ENCODE peak calls at places on chromosomes 2 and 18, in eight cellular contexts. P is GM12892, E is transverse colon, A is spleen, X is esophagus muscularis mucosa, K is HCT116, I is H1, D is suprapubic skin. F is an unnamed sample.

GRCh38 chr2:35428548-35428947 is 927.0 kb upstream of the CRIM1 start:
- DNase-seq in P (no peak), E (peak), A (no peak), X (no peak), K (no peak), I (peak), D (no peak), F (no peak)

GRCh38 chr2:64514018-64514417 is 10.1 kb upstream of the AFTPH start:
- DNase-seq in P (no peak), E (no peak), A (no peak), X (no peak), K (no peak), I (no peak), D (no peak), F (no peak)

GRCh38 chr18:26621161-26622026 is 73.0 kb upstream of the KCTD1 start:
- DNase-seq in P (peak), E (peak), A (no peak), X (no peak), K (peak), I (peak), D (no peak), F (no peak)

GRCh38 chr2:105328281-105329196 is 996 bp downstream of the TGFBRAP1 start:
- DNase-seq in P (no peak), E (peak), A (peak), X (no peak), K (no peak), I (no peak), D (no peak), F (no peak)

GRCh38 chr2:72083751-72084583 is 63.7 kb downstream of the CYP26B1 start:
- DNase-seq in P (no peak), E (no peak), A (no peak), X (no peak), K (no peak), I (no peak), D (no peak), F (no peak)

GRCh38 chr2:99488587-99488998 is 1.2 kb downstream of the REV1 start:
- DNase-seq in P (no peak), E (peak), A (no peak), X (peak), K (no peak), I (no peak), D (no peak), F (no peak)

GRCh38 chr2:48249093-48249492 is 280.9 kb upstream of the STON1 start:
- DNase-seq in P (no peak), E (no peak), A (no peak), X (no peak), K (no peak), I (no peak), D (no peak), F (no peak)

GRCh38 chr2:3605013-3605961 is 10.4 kb downstream of the COLEC11 start:
- DNase-seq in P (no peak), E (no peak), A (peak), X (peak), K (peak), I (peak), D (no peak), F (no peak)

GRCh38 chr2:173239644-173240043 is 115.0 kb upstream of the CDCA7 start:
- DNase-seq in P (peak), E (no peak), A (no peak), X (no peak), K (no peak), I (no peak), D (no peak), F (no peak)

GRCh38 chr2:128232965-128233789 is 85.5 kb downstream of the HS6ST1 start:
- DNase-seq in P (peak), E (peak), A (peak), X (peak), K (peak), I (peak), D (peak), F (peak)

GRCh38 chr2:216081487-216082387 is at the start of the genes PECR and TMEM169:
- DNase-seq in P (peak), E (peak), A (peak), X (no peak), K (peak), I (peak), D (peak), F (peak)
- TF ChIP-seq POLR2A in P (peak), E (peak), A (no peak), X (no peak), K (peak), I (peak), D (no peak), F (no peak)

GRCh38 chr18:24792164-24792563 is 331.7 kb downstream of the HRH4 start:
- DNase-seq in P (no peak), E (no peak), A (no peak), X (no peak), K (no peak), I (no peak), D (no peak), F (no peak)
- TF ChIP-seq POLR2AphosphoS5 in P (no peak), E (no peak), A (no peak), X (no peak), K (no peak), I (no peak), D (no peak), F (no peak)

GRCh38 chr2:68516051-68516771 is 48.8 kb downstream of the APLF start:
- DNase-seq in P (no peak), E (no peak), A (no peak), X (no peak), K (no peak), I (no peak), D (no peak), F (no peak)

GRCh38 chr2:68512352-68512751 is 45.0 kb downstream of the APLF start:
- DNase-seq in P (no peak), E (no peak), A (no peak), X (no peak), K (no peak), I (no peak), D (no peak), F (no peak)

DNA sequence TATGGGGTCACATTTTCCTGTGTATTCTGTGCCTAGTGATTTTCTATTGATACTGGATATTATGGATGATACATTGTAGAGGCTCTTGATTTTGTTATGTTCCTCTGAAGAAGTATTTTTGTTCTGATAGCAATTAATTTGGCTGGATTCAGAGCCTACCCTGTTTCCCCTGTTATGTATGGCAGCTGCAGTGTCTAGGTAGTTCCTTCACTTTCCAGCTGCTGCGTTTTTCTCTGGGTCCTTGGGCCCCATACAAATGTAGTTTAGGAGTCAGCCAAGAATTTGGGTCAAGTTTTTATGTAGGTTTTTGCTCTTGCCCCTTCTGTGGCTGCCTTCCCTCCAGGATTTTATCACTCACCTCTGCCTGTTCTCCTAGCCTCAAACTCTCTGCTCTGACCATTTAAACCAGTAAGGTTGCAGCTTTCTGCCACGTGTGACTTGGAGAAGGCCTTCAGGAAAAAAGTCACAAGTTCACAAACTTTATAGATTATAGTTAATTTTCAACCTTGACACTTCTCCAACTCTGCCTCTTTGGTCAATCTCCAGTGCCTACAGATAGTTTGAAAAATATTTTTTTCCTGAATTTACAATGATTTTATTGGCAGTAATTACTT is 47.0 kb downstream of the APLF start:
- DNase-seq in P (no peak), E (no peak), A (no peak), X (no peak), K (no peak), I (no peak), D (no peak), F (no peak)
- TF ChIP-seq POLR2A in P (no peak), E (no peak), A (no peak), X (no peak), K (no peak), I (no peak), D (no peak), F (no peak)

GRCh38 chr2:157830696-157831570 is 45.2 kb downstream of the ACVR1 start:
- DNase-seq in P (no peak), E (no peak), A (no peak), X (peak), K (peak), I (no peak), D (no peak), F (no peak)
- TF ChIP-seq POLR2AphosphoS5 in P (no peak), E (peak), A (no peak), X (peak), K (no peak), I (no peak), D (peak), F (peak)

DNA sequence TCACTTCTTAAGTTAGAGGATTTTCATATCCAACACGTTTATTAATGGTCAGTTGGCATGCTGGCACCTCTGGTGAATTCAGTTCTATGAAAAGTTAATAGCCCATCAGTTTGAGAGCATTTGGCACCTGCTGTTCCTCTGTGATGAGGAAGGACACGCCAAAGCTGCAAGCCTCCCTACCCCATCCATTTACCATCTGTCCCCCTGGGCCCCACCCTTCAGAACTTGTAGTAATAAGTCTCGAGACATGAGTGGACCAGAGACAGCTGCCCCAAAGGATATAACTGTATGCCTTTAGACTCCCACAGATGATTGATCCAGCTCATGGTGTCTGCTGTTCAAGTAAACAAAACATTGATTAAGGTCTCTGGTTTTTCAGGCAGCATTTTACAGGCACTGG is 6.3 kb downstream of the OST4 start:
- DNase-seq in P (no peak), E (no peak), A (no peak), X (no peak), K (no peak), I (no peak), D (no peak), F (no peak)
- TF ChIP-seq POLR2A in P (no peak), E (no peak), A (no peak), X (no peak), K (no peak), I (no peak), D (no peak), F (no peak)

DNA sequence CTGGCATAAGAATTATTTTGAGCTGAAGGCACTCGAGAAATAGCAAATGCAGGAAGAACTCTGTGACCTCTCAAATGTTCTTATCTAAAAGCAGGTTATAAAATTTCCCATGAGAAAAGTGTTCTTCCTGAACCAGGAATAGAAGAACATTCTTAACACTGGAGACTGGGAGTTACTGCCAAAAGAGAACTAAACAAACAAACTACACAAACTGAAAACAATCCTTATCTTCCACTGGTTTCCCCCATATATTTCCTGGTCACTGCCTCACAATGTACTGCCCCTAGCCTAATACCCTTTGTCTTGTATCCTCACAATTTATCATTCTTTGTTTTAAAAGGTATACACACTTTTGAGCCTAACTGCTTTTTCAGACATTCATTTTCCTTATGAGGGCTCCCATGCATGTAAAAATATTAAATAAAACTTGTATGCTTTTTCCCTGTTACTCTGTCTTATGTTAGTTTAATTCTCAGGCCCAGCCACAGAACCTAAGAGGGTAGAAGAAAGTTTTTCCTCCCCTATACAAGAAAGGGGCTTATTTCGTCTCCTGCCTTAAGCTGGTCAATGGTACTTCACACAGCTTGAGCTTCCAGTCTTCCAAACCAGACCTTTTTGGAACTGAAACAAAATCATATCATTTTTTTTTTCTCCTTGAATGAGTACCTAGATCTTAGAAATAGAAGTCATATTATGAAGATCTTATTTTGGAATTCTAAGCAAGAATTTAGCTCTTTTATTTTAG is 110.6 kb downstream of the MSTN start:
- DNase-seq in P (no peak), E (no peak), A (no peak), X (no peak), K (no peak), I (no peak), D (no peak), F (no peak)
- TF ChIP-seq POLR2AphosphoS5 in P (no peak), E (no peak), A (no peak), X (no peak), K (no peak), I (no peak), D (no peak), F (no peak)

DNA sequence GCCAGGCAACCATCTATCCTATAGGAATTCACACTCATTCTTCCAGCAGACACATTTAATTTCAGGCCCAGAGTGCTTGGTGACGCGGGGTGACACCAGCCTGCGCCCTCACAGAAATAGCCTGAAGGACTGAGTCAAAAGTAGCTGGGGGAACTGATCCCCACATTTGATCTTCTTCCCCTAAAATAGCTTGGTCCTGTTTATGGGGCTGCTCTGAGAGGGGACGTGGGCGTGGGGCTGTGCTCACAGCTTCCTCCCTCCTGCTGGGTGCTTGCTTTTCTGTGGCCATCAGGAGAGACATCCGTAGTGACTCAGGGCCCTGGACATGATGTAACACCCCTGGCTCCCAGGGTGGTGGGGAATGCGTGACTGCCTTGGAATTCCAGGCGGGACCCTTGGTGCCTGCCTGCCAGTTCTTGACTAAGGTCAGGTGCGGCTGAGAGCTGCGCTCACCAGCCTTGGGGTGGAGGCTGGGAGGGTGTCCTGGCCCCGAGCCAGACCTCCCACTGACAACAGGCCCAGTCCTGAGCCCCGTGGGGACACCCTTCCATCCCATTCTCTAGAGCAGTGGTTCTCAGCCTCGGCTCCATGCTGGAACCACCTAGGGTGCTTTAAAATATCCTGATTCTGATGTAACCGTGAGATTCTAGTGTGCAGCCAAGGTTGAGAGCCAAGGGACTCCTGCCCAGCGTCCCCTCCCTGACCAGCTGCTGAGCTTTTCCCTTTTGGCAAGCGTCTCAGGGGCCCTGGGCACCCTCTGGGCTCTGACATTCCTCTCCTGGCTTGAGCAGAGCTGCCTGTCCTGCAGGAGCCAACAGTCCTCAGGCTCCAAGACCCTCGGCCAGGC is 47.4 kb upstream of the SMAD7 start:
- DNase-seq in P (no peak), E (no peak), A (peak), X (no peak), K (peak), I (no peak), D (peak), F (peak)
- TF ChIP-seq POLR2A in P (no peak), E (no peak), A (no peak), X (no peak), K (no peak), I (no peak), D (no peak), F (no peak)

GRCh38 chr2:234630676-234631350 is 133.9 kb upstream of the ARL4C start:
- DNase-seq in P (no peak), E (no peak), A (no peak), X (peak), K (no peak), I (peak), D (no peak), F (peak)

GRCh38 chr2:234631896-234632514 is 135.1 kb upstream of the ARL4C start:
- DNase-seq in P (no peak), E (no peak), A (no peak), X (peak), K (no peak), I (peak), D (no peak), F (no peak)

GRCh38 chr2:234628953-234629352 is 132.1 kb upstream of the ARL4C start:
- DNase-seq in P (no peak), E (no peak), A (no peak), X (peak), K (no peak), I (peak), D (no peak), F (no peak)

GRCh38 chr2:234626566-234627130 is 129.8 kb upstream of the ARL4C start:
- DNase-seq in P (no peak), E (no peak), A (no peak), X (peak), K (no peak), I (no peak), D (no peak), F (no peak)

GRCh38 chr2:234629596-234629995 is 132.7 kb upstream of the ARL4C start:
- DNase-seq in P (no peak), E (no peak), A (no peak), X (peak), K (no peak), I (no peak), D (no peak), F (no peak)
- TF ChIP-seq POLR2AphosphoS5 in P (no peak), E (no peak), A (no peak), X (no peak), K (no peak), I (no peak), D (no peak), F (no peak)

DNA sequence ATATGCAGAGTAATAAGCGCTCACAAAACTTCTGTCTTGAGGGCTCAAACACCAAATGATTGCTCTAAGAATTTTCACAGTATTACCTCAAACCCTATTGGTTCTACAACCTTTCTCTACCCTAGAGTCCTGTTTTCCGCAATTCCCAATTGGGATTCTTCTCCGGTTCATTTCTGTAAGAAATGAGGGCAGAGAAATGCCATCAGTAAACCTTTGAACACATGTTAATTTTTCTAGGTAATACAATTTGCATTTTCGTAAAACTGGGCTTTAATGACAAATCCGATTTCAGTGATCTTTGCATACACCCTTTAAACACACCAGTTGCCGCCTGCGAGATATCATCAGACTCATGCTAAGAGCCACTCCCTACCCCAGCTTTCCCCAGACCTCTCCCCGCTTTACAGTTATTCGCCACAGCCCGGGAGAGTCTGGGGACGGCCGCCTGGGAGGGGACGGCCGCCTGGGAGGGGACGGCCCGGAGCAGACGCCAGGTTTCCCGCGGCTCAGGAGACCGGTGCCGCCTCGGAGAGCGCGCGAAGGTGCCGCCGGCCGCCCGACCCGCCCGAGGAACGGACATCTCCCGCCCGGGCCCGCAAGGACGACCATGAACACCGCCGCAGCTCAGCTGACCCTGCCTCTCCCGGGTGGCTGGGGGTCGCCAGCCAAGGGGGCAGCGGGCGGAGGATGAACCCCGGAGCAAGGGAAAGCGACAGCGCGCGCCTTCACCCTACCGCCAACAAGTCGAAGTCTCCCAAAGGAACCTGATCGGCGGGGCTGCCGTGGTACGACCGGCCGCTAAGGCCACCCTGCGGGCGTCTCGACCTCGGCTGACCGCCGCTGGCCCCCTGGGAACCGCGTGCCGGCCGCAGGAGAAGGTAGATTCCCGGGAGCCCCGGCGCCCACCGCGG is 463 bp downstream of the SMC6 start:
- DNase-seq in P (peak), E (peak), A (no peak), X (peak), K (no peak), I (no peak), D (no peak), F (no peak)
- TF ChIP-seq POLR2A in P (peak), E (peak), A (peak), X (no peak), K (no peak), I (peak), D (no peak), F (no peak)

F was measured in breast epithelium.